ENCODE peak calls at places on chromosomes 11 and 22, in six cellular contexts. P, H, J, C, Z and G are unnamed samples.
A peak's percentile ranks its signal among the peaks of the same experiment; 100 is the strongest.

GRCh38 chr11:2834893-2835767 is 50.4 kb downstream of the CDKN1C start:
- DNase-seq in J (no peak), Z (no peak), H (no peak), P (peak; percentile 18), C (no peak), G (no peak)

GRCh38 chr11:9838229-9838628 is 174.4 kb downstream of the SWAP70 start:
- DNase-seq in H (no peak), J (no peak), P (no peak), C (no peak), Z (no peak), G (no peak)

GRCh38 chr11:114164546-114164945 is 105.0 kb downstream of the ZBTB16 start:
- DNase-seq in P (no peak), J (no peak), H (no peak), C (no peak), Z (no peak), G (no peak)

GRCh38 chr11:112355726-112356125 is 95.1 kb upstream of the PLET1 start:
- DNase-seq in H (no peak), J (peak; percentile 61), C (peak; percentile 46), P (peak; percentile 7), Z (no peak), G (no peak)

GRCh38 chr11:88414981-88415391 is 77.5 kb upstream of the CTSC start:
- DNase-seq in J (no peak), H (peak; percentile 32), C (no peak), Z (no peak), P (no peak), G (peak; percentile 48)

GRCh38 chr11:2806351-2807058 is 79.1 kb downstream of the CDKN1C start:
- DNase-seq in H (no peak), C (peak; percentile 29), P (no peak), Z (no peak), J (peak; percentile 14), G (no peak)

GRCh38 chr22:48676266-48677167 is 1151.2 kb downstream of the BRD1 start:
- DNase-seq in J (no peak), H (no peak), C (peak; percentile 19), Z (no peak), P (no peak), G (no peak)

GRCh38 chr22:27045103-27045940 is 387.9 kb downstream of the MIAT start:
- DNase-seq in J (no peak), H (no peak), Z (no peak), P (peak; percentile 9), C (no peak), G (peak; percentile 28)

GRCh38 chr11:35348898-35349687 is 70.3 kb downstream of the SLC1A2 start:
- DNase-seq in C (no peak), P (no peak), Z (no peak), J (no peak), H (no peak), G (no peak)

GRCh38 chr11:110186867-110187266 is 93.7 kb downstream of the ZC3H12C start:
- DNase-seq in C (no peak), H (no peak), J (no peak), Z (no peak), P (no peak), G (no peak)

GRCh38 chr22:20239063-20239950 is 28.8 kb downstream of the RTN4R start:
- DNase-seq in P (no peak), Z (no peak), J (no peak), C (peak; percentile 67), H (peak; percentile 50), G (peak; percentile 12)

GRCh38 chr11:23078289-23078971 is 218.2 kb upstream of the CCDC179 start:
- DNase-seq in C (no peak), J (no peak), P (peak; percentile 17), H (no peak), Z (no peak), G (peak; percentile 28)

GRCh38 chr11:93577291-93577690 is 34.1 kb upstream of the SMCO4 start:
- DNase-seq in Z (no peak), J (no peak), H (no peak), P (peak; percentile 20), C (no peak), G (no peak)

GRCh38 chr22:32661296-32661695 is 140.2 kb upstream of the TIMP3 start:
- DNase-seq in H (no peak), Z (no peak), J (no peak), P (no peak), C (peak; percentile 86), G (no peak)

GRCh38 chr11:45805305-45806071 is 539 bp downstream of the SLC35C1 start:
- DNase-seq in C (peak; percentile 60), Z (peak; percentile 40), P (peak; percentile 79), H (no peak), J (peak; percentile 28), G (peak; percentile 59)

GRCh38 chr22:18050065-18050464 is 25.7 kb upstream of the MICAL3 start:
- DNase-seq in H (no peak), Z (no peak), P (no peak), C (no peak), J (no peak), G (no peak)

GRCh38 chr11:126963603-126964353 is 36.8 kb downstream of the KIRREL3 start:
- DNase-seq in H (no peak), C (no peak), P (peak; percentile 14), Z (no peak), J (no peak), G (no peak)

GRCh38 chr11:94840209-94840608 is 72.1 kb downstream of the AMOTL1 start:
- DNase-seq in H (no peak), J (no peak), P (no peak), C (no peak), Z (no peak), G (no peak)

GRCh38 chr11:12005476-12005875 is 3.0 kb downstream of the DKK3 start:
- DNase-seq in P (no peak), C (no peak), H (no peak), Z (no peak), J (no peak), G (peak; percentile 76)

GRCh38 chr22:48869161-48869560 is 958.5 kb downstream of the BRD1 start:
- DNase-seq in C (peak; percentile 14), Z (no peak), J (no peak), P (no peak), H (no peak), G (no peak)

GRCh38 chr11:61700221-61700620 is 20.0 kb downstream of the DAGLA start:
- DNase-seq in H (no peak), P (peak; percentile 35), J (no peak), C (peak; percentile 51), Z (no peak), G (no peak)

GRCh38 chr11:10858505-10859360 is 880 bp upstream of the ZBED5 start:
- DNase-seq in H (peak; percentile 59), Z (no peak), P (peak; percentile 20), C (peak; percentile 83), J (peak; percentile 79), G (peak; percentile 63)

GRCh38 chr11:43269229-43269928 is 42.4 kb upstream of the API5 start:
- DNase-seq in H (no peak), J (peak; percentile 30), Z (no peak), C (peak; percentile 59), P (no peak), G (no peak)

GRCh38 chr11:17333799-17334586 is 17.6 kb upstream of the NCR3LG1 start:
- DNase-seq in P (no peak), J (no peak), C (peak; percentile 35), Z (no peak), H (no peak), G (no peak)

GRCh38 chr22:50498322-50498861 is 9.1 kb downstream of the LMF2 start:
- DNase-seq in Z (peak; percentile 69), J (peak; percentile 85), P (peak; percentile 30), H (peak; percentile 73), C (no peak), G (peak; percentile 65)

GRCh38 chr11:16403448-16403803 is 47.1 kb upstream of the SOX6 start:
- DNase-seq in J (no peak), Z (no peak), C (no peak), P (no peak), H (no peak), G (peak; percentile 6)

GRCh38 chr22:46610345-46610744 is 9.8 kb upstream of the GRAMD4 start:
- DNase-seq in P (no peak), H (no peak), J (no peak), Z (no peak), C (no peak), G (no peak)

GRCh38 chr11:95147364-95147905 is 57.8 kb downstream of the ENDOD1 start:
- DNase-seq in H (no peak), J (no peak), Z (no peak), C (no peak), P (peak; percentile 91), G (peak; percentile 89)

GRCh38 chr22:27495325-27495724 is 306.2 kb downstream of the MN1 start:
- DNase-seq in P (no peak), Z (no peak), J (no peak), C (no peak), H (no peak), G (no peak)

GRCh38 chr11:61075891-61076290 is 26.4 kb upstream of the CD5 start:
- DNase-seq in J (no peak), H (no peak), C (peak; percentile 54), Z (no peak), P (no peak), G (no peak)

GRCh38 chr11:66956689-66957290 is 1.4 kb downstream of the PC start:
- DNase-seq in H (no peak), J (no peak), C (no peak), P (peak; percentile 35), Z (peak; percentile 20), G (no peak)

GRCh38 chr22:35348703-35349102 is 32.2 kb upstream of the HMOX1 start:
- DNase-seq in J (no peak), H (no peak), C (no peak), Z (no peak), P (no peak), G (no peak)

GRCh38 chr11:129115652-129116585 is 76.2 kb downstream of the ARHGAP32 start:
- DNase-seq in H (no peak), C (no peak), J (no peak), P (no peak), Z (no peak), G (peak; percentile 2)